ENCODE peak calls at places on chromosomes 11 and 22, in seven cellular contexts. T is Caco-2, J is fibroblast of mammary gland, X is fibroblast of lung, K is bronchial epithelial cell, M is kidney epithelial cell, S is astrocyte of the cerebellum. U is an unnamed sample.

GRCh38 chr11:120031612-120032600 is 106.0 kb downstream of the TRIM29 start:
- DNase-seq in T (no peak), J (no peak), X (no peak), K (no peak), M (no peak), S (no peak), U (no peak)

GRCh38 chr11:120834686-120835225 is 189.1 kb upstream of the TBCEL start:
- DNase-seq in T (no peak), J (no peak), X (no peak), K (no peak), M (peak), S (no peak), U (no peak)

GRCh38 chr11:35967042-35967441 is 23.2 kb downstream of the LDLRAD3 start:
- DNase-seq in T (no peak), J (no peak), X (no peak), K (no peak), M (no peak), S (no peak), U (no peak)

GRCh38 chr11:57240757-57241156 is 3.7 kb upstream of the APLNR start:
- DNase-seq in T (no peak), J (no peak), X (no peak), K (no peak), M (no peak), S (no peak), U (no peak)

GRCh38 chr11:95849087-95849825 is 59.0 kb downstream of the CEP57 start:
- DNase-seq in T (peak), J (peak), X (peak), K (peak), M (peak), S (peak), U (peak)

GRCh38 chr11:45347343-45347742 is 61.2 kb upstream of the SYT13 start:
- DNase-seq in T (no peak), J (no peak), X (no peak), K (no peak), M (no peak), S (no peak), U (no peak)

GRCh38 chr11:17972987-17973386 is 39.9 kb downstream of the SERGEF start:
- DNase-seq in T (peak), J (peak), X (peak), K (peak), M (peak), S (peak), U (peak)

GRCh38 chr11:33116535-33116934 is 44.7 kb downstream of the CSTF3 start:
- DNase-seq in T (no peak), J (peak), X (no peak), K (peak), M (peak), S (peak), U (peak)

GRCh38 chr11:58394195-58394594 is 12.5 kb downstream of the OR5B3 start:
- DNase-seq in T (no peak), J (peak), X (peak), K (peak), M (peak), S (no peak), U (peak)

GRCh38 chr11:65506316-65506769 is 7.5 kb downstream of the MALAT1 start:
- DNase-seq in T (no peak), J (no peak), X (no peak), K (no peak), M (no peak), S (no peak), U (no peak)
- H3K4me3 ChIP-seq in T (no peak), J (peak), X (peak), K (no peak), M (peak), S (peak), U (peak)

DNA sequence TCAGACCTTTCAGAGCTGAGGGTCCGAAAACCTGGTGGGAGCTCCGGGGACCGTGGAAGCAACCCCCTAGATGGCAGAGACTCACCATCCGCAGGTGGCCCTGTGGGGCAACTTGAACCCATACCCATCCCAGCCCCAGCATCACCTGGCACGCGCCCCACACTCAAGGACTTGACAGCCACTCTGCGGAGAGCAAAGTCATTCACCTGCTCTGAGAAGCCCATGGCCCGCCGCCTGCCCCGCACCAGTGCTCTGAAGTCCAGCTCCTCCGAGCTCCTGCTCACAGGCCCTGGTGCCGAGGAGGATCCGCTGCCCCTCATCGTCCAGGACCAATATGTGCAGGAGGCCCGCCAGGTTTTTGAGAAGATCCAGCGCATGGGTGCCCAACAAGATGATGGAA is 2.0 kb downstream of the ARHGEF17 start:
- DNase-seq in T (no peak), J (no peak), X (no peak), K (no peak), M (no peak), S (no peak), U (no peak)
- H3K4me3 ChIP-seq in T (peak), J (peak), X (peak), K (no peak), M (peak), S (peak), U (peak)

DNA sequence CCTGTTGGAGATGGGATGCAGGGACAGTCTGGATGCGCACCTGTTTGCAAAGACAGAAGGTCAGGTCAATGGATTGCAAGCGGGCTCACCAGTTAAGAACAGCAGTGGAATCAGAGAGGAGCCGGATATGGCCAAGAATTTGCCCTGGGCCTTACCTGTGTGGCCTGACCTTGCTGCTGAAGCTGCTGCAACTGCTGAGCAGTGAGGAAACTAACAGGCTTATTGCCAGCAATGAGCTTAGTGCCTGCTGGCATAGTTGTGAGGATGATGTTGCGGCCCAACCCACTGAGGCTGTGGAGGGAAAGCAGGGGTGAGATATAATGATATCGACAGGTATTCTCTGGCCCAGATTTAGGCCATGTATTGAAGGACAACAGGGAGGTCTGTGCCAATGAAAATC is 30.6 kb downstream of the NFRKB start:
- DNase-seq in T (no peak), J (no peak), X (no peak), K (no peak), M (no peak), S (no peak), U (no peak)
- H3K4me3 ChIP-seq in T (no peak), J (no peak), X (no peak), K (no peak), M (no peak), S (no peak), U (no peak)

DNA sequence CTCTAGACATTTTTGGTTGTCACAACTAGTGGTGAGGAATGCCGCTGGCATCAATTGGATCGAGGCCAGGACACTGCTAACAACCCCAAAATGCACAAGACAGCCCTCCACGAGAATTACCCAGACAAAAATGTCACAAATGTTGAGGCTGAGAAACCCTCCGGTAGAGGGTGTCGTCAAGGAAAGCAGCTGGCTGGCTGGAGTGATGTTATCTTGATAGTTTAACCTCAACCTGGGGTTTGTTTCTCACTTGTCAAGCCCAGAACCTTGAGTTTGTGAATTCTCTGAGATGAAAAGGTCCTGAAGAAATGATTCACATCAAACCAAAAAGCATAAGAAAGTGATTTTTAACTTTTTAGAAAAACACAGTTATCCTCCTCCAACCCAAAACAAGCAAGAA is 21.1 kb upstream of the TMPRSS13 start:
- DNase-seq in T (peak), J (no peak), X (no peak), K (no peak), M (no peak), S (no peak), U (no peak)
- H3K4me3 ChIP-seq in T (no peak), J (no peak), X (no peak), K (no peak), M (no peak), S (no peak), U (no peak)

GRCh38 chr11:66420671-66421476 is at the start of gene NPAS4:
- DNase-seq in T (no peak), J (no peak), X (no peak), K (no peak), M (no peak), S (no peak), U (no peak)
- H3K4me3 ChIP-seq in T (no peak), J (no peak), X (no peak), K (no peak), M (no peak), S (no peak), U (no peak)

DNA sequence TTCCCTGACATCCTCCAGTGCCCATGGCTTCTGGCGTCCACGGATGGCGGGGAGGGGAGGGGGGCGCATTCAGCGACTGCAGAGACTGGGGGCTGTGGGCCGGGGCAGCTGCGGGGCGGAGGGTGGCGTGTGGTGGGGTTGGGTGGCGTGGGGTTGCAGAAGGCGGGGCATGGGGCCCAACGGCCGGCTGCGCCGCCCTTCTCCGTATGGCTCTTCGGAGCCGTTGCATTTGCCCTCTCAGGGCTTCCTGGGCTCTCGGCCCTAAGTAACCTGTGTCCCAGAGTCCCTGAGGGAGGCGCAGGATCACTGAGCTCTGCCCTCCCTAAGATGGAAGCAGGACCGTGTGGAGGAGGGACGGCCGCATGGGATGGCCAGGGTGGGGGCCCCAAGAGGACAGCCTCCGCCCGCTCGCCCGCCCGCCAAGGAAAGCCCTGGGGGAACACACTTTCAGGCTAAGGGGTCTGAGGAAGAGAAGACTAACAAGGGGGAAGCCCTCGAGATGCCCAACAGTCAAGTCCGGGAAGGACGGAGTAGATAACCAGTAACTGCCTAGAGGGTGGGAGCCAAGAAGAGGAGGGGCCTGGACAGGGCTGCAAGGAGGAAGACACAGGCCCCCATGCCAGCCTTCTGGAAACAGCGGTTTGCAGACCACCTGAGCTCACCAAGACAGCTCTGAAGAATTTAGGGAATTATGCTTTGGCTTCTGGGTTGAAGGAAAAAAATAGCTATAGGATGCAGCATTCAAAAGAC is 9.2 kb upstream of the AIFM3 start:
- DNase-seq in T (peak), J (peak), X (peak), K (no peak), M (no peak), S (no peak), U (no peak)
- H3K4me3 ChIP-seq in T (peak), J (peak), X (peak), K (peak), M (peak), S (peak), U (peak)

GRCh38 chr11:129275825-129276224 is 83.7 kb upstream of the ARHGAP32 start:
- DNase-seq in T (no peak), J (no peak), X (no peak), K (no peak), M (no peak), S (no peak), U (no peak)
- H3K4me3 ChIP-seq in T (no peak), J (no peak), X (no peak), K (no peak), M (no peak), S (no peak), U (no peak)

GRCh38 chr11:72070486-72070885 is 9.9 kb downstream of the NUMA1 start:
- DNase-seq in T (no peak), J (no peak), X (no peak), K (no peak), M (no peak), S (no peak), U (no peak)
- H3K4me3 ChIP-seq in T (no peak), J (no peak), X (peak), K (no peak), M (no peak), S (no peak), U (no peak)

DNA sequence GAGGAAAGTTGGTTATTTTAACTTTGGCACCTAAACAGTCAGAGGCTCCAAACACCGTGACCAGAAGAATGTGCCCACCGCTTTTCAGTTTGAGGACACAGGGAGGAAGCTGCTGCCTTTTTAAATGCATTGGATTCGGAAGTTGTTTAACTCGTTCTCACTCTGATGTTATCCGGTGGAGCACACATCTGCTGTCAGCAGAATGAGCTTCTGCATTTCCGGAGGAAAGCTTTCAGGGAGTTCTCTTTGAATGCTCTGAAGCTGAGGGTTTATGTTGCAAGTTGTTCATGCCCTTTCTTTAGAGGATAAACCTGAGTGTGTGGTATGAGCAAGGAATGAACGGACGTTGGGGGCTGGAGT is 64.1 kb downstream of the PPFIBP2 start:
- DNase-seq in T (no peak), J (peak), X (peak), K (peak), M (no peak), S (no peak), U (peak)
- H3K4me3 ChIP-seq in T (no peak), J (peak), X (peak), K (no peak), M (no peak), S (no peak), U (peak)

GRCh38 chr11:75152651-75153553 is 2.0 kb downstream of the SLCO2B1 start:
- DNase-seq in T (no peak), J (no peak), X (no peak), K (no peak), M (no peak), S (no peak), U (no peak)
- H3K4me3 ChIP-seq in T (no peak), J (no peak), X (no peak), K (no peak), M (no peak), S (no peak), U (no peak)

U was measured in astrocyte of the spinal cord.